ENCODE peak calls at places on chromosomes 6 and 20, in four cellular contexts. D is IMR-90, T is mesendoderm, Z is H1. M is an unnamed sample.
A peak's percentile ranks its signal among the peaks of the same experiment; 100 is the strongest.

GRCh38 chr6:41704028-41704427 is 31.4 kb downstream of the TFEB start:
- DNase-seq in D (no peak), T (no peak), Z (no peak), M (no peak)

GRCh38 chr6:105424177-105424783 is 21.4 kb upstream of the PREP start:
- DNase-seq in D (peak; percentile 63), T (peak; percentile 74), Z (peak; percentile 83), M (peak; percentile 67)

GRCh38 chr20:13301596-13301995 is 80.5 kb downstream of the ISM1 start:
- DNase-seq in D (no peak), T (no peak), Z (no peak), M (no peak)

GRCh38 chr6:169236545-169236944 is 17.1 kb downstream of the THBS2 start:
- DNase-seq in D (no peak), T (no peak), Z (no peak), M (no peak)

GRCh38 chr6:53018443-53018842 is 23.4 kb upstream of the GSTA4 start:
- DNase-seq in D (no peak), T (no peak), Z (no peak), M (no peak)

GRCh38 chr20:61875221-61875885 is 190.3 kb downstream of the TAF4 start:
- DNase-seq in D (no peak), T (peak; percentile 22), Z (no peak), M (peak; percentile 56)

GRCh38 chr6:12748815-12749521 is 32.4 kb downstream of the PHACTR1 start:
- DNase-seq in D (no peak), T (no peak), Z (peak; percentile 84), M (peak; percentile 83)

GRCh38 chr20:63120286-63121090 is 95.4 kb downstream of the YTHDF1 start:
- DNase-seq in D (no peak), T (no peak), Z (no peak), M (no peak)

GRCh38 chr6:122872311-122872710 is 83.3 kb downstream of the SMPDL3A start:
- DNase-seq in D (no peak), T (no peak), Z (no peak), M (no peak)

GRCh38 chr6:122878809-122879208 is 89.8 kb downstream of the SMPDL3A start:
- DNase-seq in D (no peak), T (no peak), Z (no peak), M (no peak)

DNA sequence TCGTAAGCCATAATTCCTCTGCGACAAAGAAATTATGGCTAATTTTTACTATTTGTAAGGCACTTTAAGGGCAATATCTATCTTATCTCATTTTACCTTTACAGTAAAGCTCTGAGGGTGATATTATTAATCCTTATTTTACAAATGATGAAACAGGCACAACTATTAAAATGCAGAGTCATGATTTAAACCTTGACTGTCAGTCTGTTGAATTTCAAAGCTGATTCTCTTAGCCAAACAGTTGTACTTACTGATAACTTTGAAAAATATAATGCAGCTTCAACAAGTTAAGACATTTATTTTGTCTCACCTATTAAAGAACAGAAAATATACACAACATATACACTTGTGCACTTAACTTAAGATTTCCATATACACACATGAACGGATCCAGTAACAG is 88.2 kb downstream of the SMPDL3A start:
- DNase-seq in D (no peak), T (no peak), Z (no peak), M (no peak)
- H3K56ac ChIP-seq in D (no peak overlapping the region), T (no peak overlapping the region), Z (no peak overlapping the region), M (no peak overlapping the region)

GRCh38 chr20:259991-260390 is 2.5 kb downstream of the DEFB132 start:
- DNase-seq in D (no peak), T (no peak), Z (no peak), M (no peak)
- H3K56ac ChIP-seq in D (no peak overlapping the region), T (no peak overlapping the region), Z (no peak overlapping the region), M (no peak overlapping the region)

GRCh38 chr6:21438237-21438985 is 155.1 kb upstream of the SOX4 start:
- DNase-seq in D (no peak), T (no peak), Z (no peak), M (no peak)
- H3K56ac ChIP-seq in D (no peak overlapping the region), T (no peak overlapping the region), Z (no peak overlapping the region), M (no peak overlapping the region)

GRCh38 chr6:43296780-43297494 is 1.1 kb upstream of the SLC22A7 start:
- DNase-seq in D (no peak), T (no peak), Z (no peak), M (no peak)
- H3K56ac ChIP-seq in D (no peak overlapping the region), T (no peak overlapping the region), Z (no peak overlapping the region), M (no peak overlapping the region)

DNA sequence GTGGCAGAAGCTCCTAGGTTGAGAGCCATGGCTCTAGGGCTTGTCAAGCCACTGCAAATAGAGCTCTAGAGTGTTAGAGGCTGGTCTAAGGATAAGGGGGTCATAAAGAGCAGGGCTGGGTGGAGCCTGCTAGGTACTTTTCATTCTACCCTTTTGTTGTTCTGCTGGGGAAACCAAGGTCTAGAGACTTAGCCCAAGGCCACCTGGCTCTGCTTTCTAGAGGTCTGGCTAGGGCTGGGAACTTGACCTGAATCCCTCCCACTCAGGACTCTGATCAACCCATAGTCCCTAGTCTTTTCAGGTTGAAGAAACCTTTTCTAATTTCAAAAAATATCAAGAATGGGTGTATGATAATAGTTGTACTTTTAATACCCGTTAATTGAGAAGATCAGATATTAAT is 13.7 kb downstream of the CHMP4B start:
- DNase-seq in D (no peak), T (no peak), Z (no peak), M (no peak)
- H3K56ac ChIP-seq in D (no peak overlapping the region), T (no peak overlapping the region), Z (no peak overlapping the region), M (no peak overlapping the region)

GRCh38 chr6:33668328-33668727 is 43.2 kb downstream of the UQCC2 start:
- DNase-seq in D (no peak), T (no peak), Z (no peak), M (no peak)
- H3K56ac ChIP-seq in D (no peak overlapping the region), T (no peak overlapping the region), Z (no peak overlapping the region), M (no peak overlapping the region)

M was measured in H9.